ENCODE peak calls at places on chromosomes 12 and 14, in six cellular contexts. M is GM10248, S is AG10803, T is GM06990, L is progenitor cell of endocrine pancreas, D is DND-41. K is an unnamed sample.

GRCh38 chr12:58029260-58029659 is 87.9 kb downstream of the ATP23 start:
- DNase-seq in M (no peak), T (no peak), L (no peak), D (no peak), S (no peak), K (no peak)

GRCh38 chr14:74042296-74042695 is 23.1 kb downstream of the BBOF1 start:
- DNase-seq in M (no peak), D (no peak), T (no peak), S (no peak), L (no peak), K (no peak)

GRCh38 chr12:75699251-75699650 is 187.8 kb upstream of the KRR1 start:
- DNase-seq in S (no peak), T (no peak), L (no peak), M (no peak), D (no peak), K (no peak)

GRCh38 chr12:29690728-29691127 is 93.0 kb downstream of the TMTC1 start:
- DNase-seq in S (no peak), D (no peak), T (no peak), M (no peak), L (no peak), K (no peak)

GRCh38 chr14:102223682-102224081 is 81.3 kb downstream of the MOK start:
- DNase-seq in M (no peak), D (no peak), L (no peak), S (no peak), T (no peak), K (no peak)

GRCh38 chr12:128617304-128617833 is 206.4 kb downstream of the SLC15A4 start:
- DNase-seq in L (no peak), M (no peak), S (no peak), D (no peak), T (no peak), K (no peak)

GRCh38 chr12:27802511-27802910 is 22.5 kb upstream of the MANSC4 start:
- DNase-seq in T (no peak), M (no peak), L (no peak), S (no peak), D (no peak), K (peak)

GRCh38 chr14:81031488-81031887 is 76.1 kb downstream of the TSHR start:
- DNase-seq in L (no peak), T (no peak), M (no peak), S (no peak), D (no peak), K (no peak)

GRCh38 chr14:85387181-85387580 is 142.8 kb upstream of the FLRT2 start:
- DNase-seq in L (no peak), T (no peak), S (peak), D (no peak), M (no peak), K (no peak)

GRCh38 chr12:13178568-13179158 is 17.9 kb upstream of the EMP1 start:
- DNase-seq in L (no peak), T (no peak), D (no peak), S (no peak), M (no peak), K (no peak)

GRCh38 chr14:76599556-76599955 is 161.7 kb upstream of the VASH1 start:
- DNase-seq in T (no peak), S (no peak), L (no peak), D (no peak), M (no peak), K (no peak)

GRCh38 chr14:76595266-76595665 is 166.0 kb upstream of the VASH1 start:
- DNase-seq in T (no peak), S (no peak), M (no peak), D (no peak), L (no peak), K (no peak)

GRCh38 chr14:76599141-76599540 is 162.1 kb upstream of the VASH1 start:
- DNase-seq in S (no peak), M (no peak), T (no peak), L (no peak), D (no peak), K (no peak)

DNA sequence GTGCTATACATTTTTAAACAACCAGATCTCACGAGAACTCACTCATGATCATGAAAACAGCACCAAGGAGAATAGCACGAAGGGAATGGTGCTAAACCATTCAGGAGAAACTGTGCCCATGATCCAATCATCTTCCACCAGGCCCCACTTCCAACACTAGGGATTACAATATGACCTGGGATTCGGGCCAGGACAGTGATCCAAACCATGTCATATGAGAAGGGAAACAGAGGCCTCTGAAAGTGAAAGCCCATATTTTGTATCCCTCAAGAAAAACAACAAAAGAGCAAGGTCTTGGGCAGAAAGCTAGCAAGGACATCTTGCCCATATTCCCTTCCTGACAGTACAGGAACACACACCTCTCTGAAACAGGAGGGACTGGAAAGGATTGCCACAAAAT is 163.9 kb upstream of the VASH1 start:
- DNase-seq in D (no peak), T (no peak), M (no peak), S (no peak), L (no peak), K (no peak)
- TF ChIP-seq CTCF in D (no peak), T (no peak), M (no peak), S (no peak), L (no peak), K (no peak)

DNA sequence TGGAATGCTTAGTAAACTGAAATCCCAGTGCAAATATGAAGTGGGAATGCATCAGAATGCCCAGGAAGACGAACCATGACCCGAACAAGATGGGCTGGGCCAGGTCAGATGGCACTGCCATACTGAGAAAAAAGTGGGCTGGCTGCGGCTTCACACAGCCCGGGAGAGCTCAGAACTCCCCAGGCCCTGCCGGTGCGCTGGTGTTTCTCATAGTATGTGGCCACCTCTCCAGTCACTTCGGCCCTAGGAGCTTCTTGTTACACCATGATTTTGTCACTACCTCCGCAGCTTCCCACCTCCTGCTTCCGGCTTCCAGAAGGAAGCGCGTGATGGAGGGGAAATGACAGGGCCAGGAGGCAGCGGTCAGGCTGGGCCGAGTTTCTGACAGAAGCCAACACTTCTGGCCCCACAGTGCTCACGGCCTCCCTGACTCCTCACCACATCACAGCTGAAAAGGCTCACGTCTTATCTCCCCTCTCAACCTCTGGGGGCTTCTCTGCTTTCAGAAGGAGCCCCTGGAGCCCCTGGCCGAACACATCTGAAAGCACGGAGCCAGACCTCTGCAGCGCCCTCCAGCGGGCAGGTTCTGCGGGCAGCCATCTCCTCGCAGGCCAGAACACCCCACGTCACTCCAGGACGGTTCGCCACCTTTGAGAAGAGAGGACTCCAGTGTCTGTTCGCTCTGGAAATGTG is 30.7 kb downstream of the DAD1 start:
- DNase-seq in D (no peak), S (no peak), M (no peak), T (no peak), L (no peak), K (peak)
- TF ChIP-seq CTCF in D (no peak), S (peak), M (no peak), T (peak), L (peak), K (peak)

DNA sequence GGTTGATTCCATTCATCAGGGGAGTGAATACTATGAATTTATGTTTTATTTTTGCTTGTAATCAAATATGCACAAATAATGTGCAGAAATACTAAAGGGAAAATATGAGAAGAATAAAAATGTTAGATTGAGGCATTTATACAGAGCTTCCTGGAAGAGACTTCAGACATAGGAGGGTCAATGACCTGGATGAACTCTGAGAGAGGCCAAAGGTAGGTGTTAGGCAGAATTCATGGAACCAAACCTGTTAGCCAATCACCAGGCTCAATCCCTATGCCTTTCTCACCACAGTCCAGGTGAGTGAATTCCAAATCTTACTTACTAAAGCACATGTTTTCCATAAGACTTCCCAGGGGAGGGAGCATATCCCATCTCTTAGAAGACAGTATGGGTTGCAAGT is 130.4 kb upstream of the NTF3 start:
- DNase-seq in M (no peak), S (no peak), D (no peak), L (no peak), T (no peak), K (no peak)
- TF ChIP-seq CTCF in M (no peak), S (no peak), D (no peak), L (no peak), T (no peak), K (no peak)

GRCh38 chr12:8590842-8591545 is 21.7 kb downstream of the AICDA start:
- DNase-seq in T (no peak), D (no peak), L (no peak), M (peak), S (no peak), K (peak)
- TF ChIP-seq CTCF in T (peak), D (no peak), L (no peak), M (peak), S (no peak), K (no peak)

GRCh38 chr14:92323031-92323915 is at the start of gene SLC24A4:
- DNase-seq in D (no peak), S (no peak), T (peak), L (peak), M (peak), K (peak)

GRCh38 chr14:92334050-92334449 is 11.1 kb downstream of the SLC24A4 start:
- DNase-seq in L (no peak), M (no peak), D (no peak), T (no peak), S (no peak), K (no peak)

GRCh38 chr14:92323916-92324818 is 1.2 kb downstream of the SLC24A4 start:
- DNase-seq in D (no peak), M (no peak), T (peak), L (no peak), S (no peak), K (no peak)

GRCh38 chr14:92325835-92326234 is 2.9 kb downstream of the SLC24A4 start:
- DNase-seq in L (no peak), D (no peak), S (no peak), T (no peak), M (no peak), K (no peak)

GRCh38 chr14:92328664-92329255 is 5.8 kb downstream of the SLC24A4 start:
- DNase-seq in D (no peak), T (no peak), L (no peak), S (no peak), M (no peak), K (no peak)
- TF ChIP-seq CTCF in D (no peak), T (peak), L (no peak), S (peak), M (no peak), K (no peak)